ENCODE peak calls at places on chromosomes 5 and 9, in seven cellular contexts. One of them, this sample, is unnamed.

GRCh38 chr9:91718071-91718470 is 232.0 kb downstream of the ROR2 start:
- DNase-seq in GM20000: no peak
- DNase-seq in AG04450: no peak
- DNase-seq in HFF-Myc: no peak
- DNase-seq in cardiac muscle cell: no peak
- DNase-seq in stomach: no peak
- DNase-seq in CD4-positive, alpha-beta T cell: no peak
- DNase-seq in this sample: no peak

GRCh38 chr5:1310118-1310517 is 15.2 kb upstream of the TERT start:
- DNase-seq in GM20000: no peak
- DNase-seq in AG04450: no peak
- DNase-seq in HFF-Myc: no peak
- DNase-seq in cardiac muscle cell: no peak
- DNase-seq in stomach: no peak
- DNase-seq in CD4-positive, alpha-beta T cell: no peak
- DNase-seq in this sample: no peak

GRCh38 chr9:83166369-83166768 is 103.4 kb upstream of the RASEF start:
- DNase-seq in GM20000: no peak
- DNase-seq in AG04450: no peak
- DNase-seq in HFF-Myc: no peak
- DNase-seq in cardiac muscle cell: peak; percentile 19
- DNase-seq in stomach: peak; percentile 78
- DNase-seq in CD4-positive, alpha-beta T cell: no peak
- DNase-seq in this sample: no peak

GRCh38 chr5:135535820-135536801 is at the start of gene NEUROG1:
- DNase-seq in GM20000: no peak
- DNase-seq in AG04450: no peak
- DNase-seq in HFF-Myc: no peak
- DNase-seq in cardiac muscle cell: peak; percentile 53
- DNase-seq in stomach: no peak
- DNase-seq in CD4-positive, alpha-beta T cell: no peak
- DNase-seq in this sample: peak; percentile 21

GRCh38 chr5:78984020-78984610 is 995 bp downstream of the ARSB start:
- DNase-seq in GM20000: peak; percentile 24
- DNase-seq in AG04450: no peak
- DNase-seq in HFF-Myc: no peak
- DNase-seq in cardiac muscle cell: no peak
- DNase-seq in stomach: no peak
- DNase-seq in CD4-positive, alpha-beta T cell: no peak
- DNase-seq in this sample: no peak

GRCh38 chr5:107669543-107670027 is 1.2 kb downstream of the EFNA5 start:
- DNase-seq in GM20000: no peak
- DNase-seq in AG04450: no peak
- DNase-seq in HFF-Myc: no peak
- DNase-seq in cardiac muscle cell: peak; percentile 63
- DNase-seq in stomach: peak; percentile 39
- DNase-seq in CD4-positive, alpha-beta T cell: no peak
- DNase-seq in this sample: peak; percentile 52

GRCh38 chr5:34914671-34915138 is 599 bp downstream of the RAD1 start:
- DNase-seq in GM20000: no peak
- DNase-seq in AG04450: no peak
- DNase-seq in HFF-Myc: no peak
- DNase-seq in cardiac muscle cell: no peak
- DNase-seq in stomach: peak; percentile 36
- DNase-seq in CD4-positive, alpha-beta T cell: no peak
- DNase-seq in this sample: peak; percentile 11

GRCh38 chr5:29697786-29698414 is 1495.6 kb upstream of the CDH6 start:
- DNase-seq in GM20000: no peak
- DNase-seq in AG04450: no peak
- DNase-seq in HFF-Myc: no peak
- DNase-seq in cardiac muscle cell: peak; percentile 64
- DNase-seq in stomach: no peak
- DNase-seq in CD4-positive, alpha-beta T cell: no peak
- DNase-seq in this sample: peak; percentile 17

GRCh38 chr5:79974896-79975295 is 16.2 kb downstream of the MTX3 start:
- DNase-seq in GM20000: no peak
- DNase-seq in AG04450: no peak
- DNase-seq in HFF-Myc: no peak
- DNase-seq in cardiac muscle cell: no peak
- DNase-seq in stomach: no peak
- DNase-seq in CD4-positive, alpha-beta T cell: no peak
- DNase-seq in this sample: no peak

GRCh38 chr9:138052635-138053320 is 175.2 kb downstream of the CACNA1B start:
- DNase-seq in GM20000: no peak
- DNase-seq in AG04450: no peak
- DNase-seq in HFF-Myc: no peak
- DNase-seq in cardiac muscle cell: no peak
- DNase-seq in stomach: peak; percentile 0
- DNase-seq in CD4-positive, alpha-beta T cell: no peak
- DNase-seq in this sample: no peak

GRCh38 chr9:14827805-14828204 is 82.4 kb downstream of the FREM1 start:
- DNase-seq in GM20000: no peak
- DNase-seq in AG04450: no peak
- DNase-seq in HFF-Myc: no peak
- DNase-seq in cardiac muscle cell: no peak
- DNase-seq in stomach: no peak
- DNase-seq in CD4-positive, alpha-beta T cell: no peak
- DNase-seq in this sample: no peak

GRCh38 chr9:126293522-126293889 is 33.1 kb upstream of the MVB12B start:
- DNase-seq in GM20000: no peak
- DNase-seq in AG04450: no peak
- DNase-seq in HFF-Myc: no peak
- DNase-seq in cardiac muscle cell: no peak
- DNase-seq in stomach: no peak
- DNase-seq in CD4-positive, alpha-beta T cell: no peak
- DNase-seq in this sample: peak; percentile 48

GRCh38 chr5:95392593-95393182 is 1.5 kb downstream of the FAM81B start:
- DNase-seq in GM20000: no peak
- DNase-seq in AG04450: no peak
- DNase-seq in HFF-Myc: no peak
- DNase-seq in cardiac muscle cell: peak; percentile 14
- DNase-seq in stomach: no peak
- DNase-seq in CD4-positive, alpha-beta T cell: no peak
- DNase-seq in this sample: peak; percentile 23

GRCh38 chr5:166441-167372 is 24.6 kb upstream of the LRRC14B start:
- DNase-seq in GM20000: no peak
- DNase-seq in AG04450: no peak
- DNase-seq in HFF-Myc: no peak
- DNase-seq in cardiac muscle cell: no peak
- DNase-seq in stomach: peak; percentile 38
- DNase-seq in CD4-positive, alpha-beta T cell: no peak
- DNase-seq in this sample: no peak

GRCh38 chr9:113582698-113583200 is 119.2 kb downstream of the RGS3 start:
- DNase-seq in GM20000: no peak
- DNase-seq in AG04450: no peak
- DNase-seq in HFF-Myc: no peak
- DNase-seq in cardiac muscle cell: no peak
- DNase-seq in stomach: no peak
- DNase-seq in CD4-positive, alpha-beta T cell: no peak
- DNase-seq in this sample: no peak

GRCh38 chr9:113583511-113584470 is 120.3 kb downstream of the RGS3 start:
- DNase-seq in GM20000: no peak
- DNase-seq in AG04450: no peak
- DNase-seq in HFF-Myc: no peak
- DNase-seq in cardiac muscle cell: no peak
- DNase-seq in stomach: no peak
- DNase-seq in CD4-positive, alpha-beta T cell: no peak
- DNase-seq in this sample: no peak

GRCh38 chr9:113580041-113580953 is 116.8 kb downstream of the RGS3 start:
- DNase-seq in GM20000: no peak
- DNase-seq in AG04450: no peak
- DNase-seq in HFF-Myc: no peak
- DNase-seq in cardiac muscle cell: no peak
- DNase-seq in stomach: peak; percentile 93
- DNase-seq in CD4-positive, alpha-beta T cell: peak; percentile 13
- DNase-seq in this sample: no peak

GRCh38 chr9:113580954-113581311 is 117.4 kb downstream of the RGS3 start:
- DNase-seq in GM20000: no peak
- DNase-seq in AG04450: no peak
- DNase-seq in HFF-Myc: no peak
- DNase-seq in cardiac muscle cell: no peak
- DNase-seq in stomach: no peak
- DNase-seq in CD4-positive, alpha-beta T cell: no peak
- DNase-seq in this sample: no peak

DNA sequence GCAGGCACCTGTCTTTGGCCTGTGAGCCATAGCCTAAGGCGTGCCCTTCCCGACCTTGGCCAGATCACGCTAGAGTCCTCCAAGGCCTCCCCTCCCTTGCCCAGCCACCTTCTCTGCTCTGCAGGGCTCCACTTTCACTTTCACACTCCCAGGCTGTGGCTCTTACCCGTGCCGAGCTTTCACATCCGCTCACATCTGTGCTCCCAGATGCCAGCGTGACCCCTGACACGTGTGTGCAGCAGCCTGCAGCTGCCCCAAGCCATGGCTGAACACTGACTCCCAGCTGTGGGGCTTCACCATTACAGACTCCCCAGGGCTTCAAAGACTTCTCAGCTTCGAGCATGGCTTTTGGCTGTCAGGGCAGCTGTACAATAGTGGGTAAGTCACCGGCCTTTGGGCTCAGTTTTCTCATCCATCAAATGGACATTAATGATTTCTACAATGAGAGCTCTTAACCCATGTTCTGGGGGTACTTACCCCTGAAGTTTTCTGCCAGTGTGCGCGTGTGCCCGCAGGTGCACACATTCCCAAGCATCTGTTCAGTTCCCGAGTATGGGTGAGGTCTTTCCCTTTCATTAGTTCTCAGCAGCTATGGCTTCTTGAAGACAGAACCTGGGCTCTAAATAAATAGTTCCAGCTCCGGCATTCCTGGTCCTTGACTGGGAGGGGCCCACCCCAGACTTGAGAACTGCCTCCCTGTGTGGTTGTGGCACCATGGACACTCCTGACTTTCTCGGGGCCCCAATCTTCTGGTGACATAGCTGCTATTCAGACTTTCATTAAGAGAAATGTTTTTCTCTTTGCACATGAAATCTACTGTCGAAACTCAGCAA is 118.6 kb downstream of the RGS3 start:
- DNase-seq in GM20000: peak; percentile 91
- DNase-seq in AG04450: no peak
- DNase-seq in HFF-Myc: peak; percentile 77
- DNase-seq in cardiac muscle cell: no peak
- DNase-seq in stomach: peak; percentile 84
- DNase-seq in CD4-positive, alpha-beta T cell: peak; percentile 63
- DNase-seq in this sample: no peak
- TF ChIP-seq CTCF in GM20000: peak; percentile 46
- TF ChIP-seq CTCF in AG04450: peak; percentile 31
- TF ChIP-seq CTCF in HFF-Myc: peak; percentile 45
- TF ChIP-seq CTCF in cardiac muscle cell: no peak
- TF ChIP-seq CTCF in stomach: peak; percentile 36
- TF ChIP-seq CTCF in CD4-positive, alpha-beta T cell: peak; percentile 51
- TF ChIP-seq CTCF in this sample: no peak

DNA sequence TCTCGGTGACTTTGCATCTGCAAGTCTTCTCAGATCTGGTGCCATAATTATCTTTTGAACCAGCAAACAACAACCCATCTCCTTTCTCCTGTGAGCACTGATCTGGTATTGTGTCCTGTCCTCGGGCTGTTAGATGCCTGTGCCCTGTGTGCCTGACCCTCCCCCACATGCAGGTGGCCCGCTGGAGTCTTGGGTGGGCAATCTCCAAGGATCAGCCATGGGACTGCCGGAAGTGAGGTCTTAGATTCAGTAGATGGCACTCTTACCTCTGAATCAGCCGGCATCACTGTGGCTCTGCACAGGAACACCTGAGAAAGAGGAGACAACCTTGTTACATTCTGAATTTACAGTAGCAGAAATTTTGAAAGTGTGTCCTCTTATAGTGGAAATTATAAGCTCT is 172.4 kb downstream of the IRX2 start:
- DNase-seq in GM20000: no peak
- DNase-seq in AG04450: no peak
- DNase-seq in HFF-Myc: no peak
- DNase-seq in cardiac muscle cell: no peak
- DNase-seq in stomach: no peak
- DNase-seq in CD4-positive, alpha-beta T cell: no peak
- DNase-seq in this sample: no peak
- TF ChIP-seq CTCF in GM20000: no peak
- TF ChIP-seq CTCF in AG04450: no peak
- TF ChIP-seq CTCF in HFF-Myc: no peak
- TF ChIP-seq CTCF in cardiac muscle cell: no peak
- TF ChIP-seq CTCF in stomach: no peak
- TF ChIP-seq CTCF in CD4-positive, alpha-beta T cell: no peak
- TF ChIP-seq CTCF in this sample: no peak

GRCh38 chr9:116166713-116167112 is 13.1 kb downstream of the PAPPA start:
- DNase-seq in GM20000: no peak
- DNase-seq in AG04450: no peak
- DNase-seq in HFF-Myc: no peak
- DNase-seq in cardiac muscle cell: no peak
- DNase-seq in stomach: no peak
- DNase-seq in CD4-positive, alpha-beta T cell: no peak
- DNase-seq in this sample: no peak
- TF ChIP-seq CTCF in GM20000: peak; percentile 16
- TF ChIP-seq CTCF in AG04450: peak; percentile 19
- TF ChIP-seq CTCF in HFF-Myc: peak; percentile 17
- TF ChIP-seq CTCF in cardiac muscle cell: peak; percentile 37
- TF ChIP-seq CTCF in stomach: no peak
- TF ChIP-seq CTCF in CD4-positive, alpha-beta T cell: no peak
- TF ChIP-seq CTCF in this sample: peak; percentile 15

GRCh38 chr9:75083188-75083976 is 4.6 kb downstream of the NMRK1 start:
- DNase-seq in GM20000: no peak
- DNase-seq in AG04450: no peak
- DNase-seq in HFF-Myc: no peak
- DNase-seq in cardiac muscle cell: peak; percentile 61
- DNase-seq in stomach: peak; percentile 62
- DNase-seq in CD4-positive, alpha-beta T cell: no peak
- DNase-seq in this sample: no peak
- TF ChIP-seq CTCF in GM20000: no peak
- TF ChIP-seq CTCF in AG04450: no peak
- TF ChIP-seq CTCF in HFF-Myc: no peak
- TF ChIP-seq CTCF in cardiac muscle cell: no peak
- TF ChIP-seq CTCF in stomach: no peak
- TF ChIP-seq CTCF in CD4-positive, alpha-beta T cell: no peak
- TF ChIP-seq CTCF in this sample: no peak